ENCODE peak calls at places on chromosome 13, in four cellular contexts. E, S, Z and O are unnamed samples.

GRCh38 chr13:62964522-62964921 is 1548.9 kb upstream of the PCDH20 start:
- DNase-seq in E (no peak), Z (no peak), S (no peak), O (no peak)

GRCh38 chr13:93547886-93548285 is 321.3 kb downstream of the GPC6 start:
- DNase-seq in E (no peak), Z (no peak), S (no peak), O (no peak)

GRCh38 chr13:91398413-91399188 is at the start of gene GPC5:
- DNase-seq in E (peak; percentile 70), Z (peak; percentile 39), S (no peak), O (no peak)

GRCh38 chr13:27131202-27131623 is 40.4 kb downstream of the USP12 start:
- DNase-seq in S (no peak), E (no peak), Z (peak; percentile 37), O (no peak)

GRCh38 chr13:28375250-28375930 is 119.5 kb downstream of the FLT1 start:
- DNase-seq in E (no peak), Z (no peak), S (no peak), O (no peak)

GRCh38 chr13:101298517-101298916 is 117.8 kb downstream of the NALCN start:
- DNase-seq in E (no peak), Z (no peak), S (no peak), O (no peak)

GRCh38 chr13:79423340-79423739 is 17.3 kb upstream of the RBM26 start:
- DNase-seq in Z (no peak), S (no peak), E (no peak), O (no peak)

GRCh38 chr13:44929691-44930090 is 59.6 kb downstream of the NUFIP1 start:
- DNase-seq in E (no peak), Z (no peak), S (no peak), O (no peak)

GRCh38 chr13:98384739-98385138 is 192.2 kb downstream of the STK24 start:
- DNase-seq in Z (no peak), E (no peak), S (peak; percentile 50), O (no peak)